ENCODE peak calls at places on chromosomes 12 and 14, in four cellular contexts. C is K562, X is GM12878, S is HepG2. B is an unnamed sample.

GRCh38 chr12:72673853-72674252 is 401.7 kb downstream of the TRHDE start:
- DNase-seq in C (no peak), X (peak; percentile 3), S (no peak), B (no peak)

GRCh38 chr12:64621257-64621942 is 11.1 kb downstream of the RASSF3 start:
- DNase-seq in C (no peak), X (peak; percentile 91), S (no peak), B (no peak)

GRCh38 chr14:99792551-99793212 is 531 bp upstream of the EML1 start:
- DNase-seq in C (no peak), X (no peak), S (no peak), B (no peak)

GRCh38 chr14:92555440-92556111 is 42.0 kb downstream of the RIN3 start:
- DNase-seq in C (no peak), X (no peak), S (no peak), B (no peak)

GRCh38 chr14:21320913-21321312 is 41.0 kb downstream of the RPGRIP1 start:
- DNase-seq in C (no peak), X (no peak), S (no peak), B (no peak)

GRCh38 chr12:30862486-30862885 is 64.1 kb upstream of the TSPAN11 start:
- DNase-seq in C (no peak), X (no peak), S (no peak), B (no peak)

GRCh38 chr14:78254911-78255431 is 84.8 kb downstream of the NRXN3 start:
- DNase-seq in C (no peak), X (no peak), S (no peak), B (no peak)

GRCh38 chr12:105261010-105261409 is 25.0 kb upstream of the APPL2 start:
- DNase-seq in C (no peak), X (no peak), S (no peak), B (no peak)

GRCh38 chr12:110743571-110744093 is 941 bp upstream of the PPP1CC start:
- DNase-seq in C (peak; percentile 22), X (no peak), S (no peak), B (no peak)

GRCh38 chr12:110791589-110791988 is 48.9 kb upstream of the PPP1CC start:
- DNase-seq in C (no peak), X (peak; percentile 36), S (no peak), B (no peak)

GRCh38 chr12:3542911-3543310 is 51.9 kb downstream of the PRMT8 start:
- DNase-seq in C (no peak), X (no peak), S (peak; percentile 43), B (no peak)

GRCh38 chr12:49059385-49060232 is 985 bp downstream of the KMT2D start:
- DNase-seq in C (peak; percentile 55), X (no peak), S (no peak), B (peak; percentile 34)

DNA sequence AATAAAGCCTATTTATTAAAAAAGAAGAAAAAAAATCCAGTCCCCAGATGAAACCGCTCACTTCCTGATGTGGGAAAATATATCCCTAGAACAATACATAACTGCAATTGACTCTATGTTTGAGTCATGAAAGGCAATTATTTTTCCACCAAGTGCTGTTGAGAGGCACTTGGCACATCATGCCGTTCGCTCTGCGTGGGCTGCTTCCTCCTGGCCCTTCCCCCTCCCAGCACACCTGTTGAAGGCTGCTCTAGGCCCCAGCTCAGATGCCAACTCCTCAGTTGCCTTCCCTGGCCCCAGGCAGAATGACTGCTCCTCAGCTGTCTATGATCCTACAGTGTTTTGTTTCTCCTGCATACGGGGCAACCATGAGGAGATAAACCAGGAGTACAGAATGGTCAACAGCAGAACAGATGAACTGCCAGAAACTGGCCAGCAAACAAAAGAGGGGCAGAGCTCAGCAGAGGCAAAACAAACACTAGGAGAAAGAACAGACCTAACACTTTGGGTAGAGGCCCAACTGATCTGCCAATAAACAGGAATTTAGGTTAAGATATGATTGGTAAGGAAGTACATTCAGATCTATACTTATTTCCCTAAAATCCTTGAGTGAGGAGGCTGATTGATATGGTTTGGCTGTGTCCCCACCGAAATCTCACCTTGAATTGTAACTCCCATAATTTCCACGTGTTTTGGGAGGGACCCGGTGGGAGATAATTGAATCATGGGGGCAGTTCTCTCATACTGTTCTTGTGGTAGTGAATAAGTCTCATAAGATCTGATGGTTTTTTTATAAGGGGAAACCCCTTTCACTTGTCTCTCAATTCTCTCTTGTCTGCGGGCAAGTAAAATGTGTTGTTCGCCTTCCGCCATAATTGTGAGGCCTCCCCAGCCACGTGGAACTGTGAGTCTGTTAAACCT is 58.7 kb downstream of the SLC38A1 start:
- DNase-seq in C (no peak), X (peak; percentile 68), S (peak; percentile 11), B (no peak)
- TF ChIP-seq SP1 in C (no peak), X (peak; percentile 42), S (no peak), B (no peak)

DNA sequence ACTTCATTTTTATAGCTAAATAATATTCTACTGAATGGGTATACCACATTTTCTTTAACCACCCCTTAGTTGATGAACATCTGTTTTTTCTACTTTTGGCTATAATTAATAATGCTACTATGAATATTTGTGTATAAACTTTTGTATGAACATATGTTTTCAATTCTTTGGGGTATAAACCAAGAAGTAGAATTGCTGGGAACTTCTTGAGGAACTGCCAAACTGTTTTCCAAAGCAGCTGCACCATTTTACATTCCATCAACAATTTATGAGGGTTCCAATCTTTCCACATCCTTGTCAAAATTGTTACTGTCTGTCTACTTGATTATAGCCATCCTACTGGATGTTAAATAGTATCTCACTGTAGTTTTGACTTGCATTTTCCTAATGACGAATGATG is 221.8 kb downstream of the PRKD1 start:
- DNase-seq in C (no peak), X (no peak), S (no peak), B (no peak)
- TF ChIP-seq FOXK2 in C (no peak), X (no peak), S (no peak), B (no peak)

GRCh38 chr12:46299846-46300245 is 31.0 kb upstream of the SLC38A1 start:
- DNase-seq in C (no peak), X (no peak), S (no peak), B (no peak)

GRCh38 chr12:46304080-46304479 is 35.2 kb upstream of the SLC38A1 start:
- DNase-seq in C (no peak), X (no peak), S (no peak), B (no peak)

GRCh38 chr12:46300906-46301305 is 32.1 kb upstream of the SLC38A1 start:
- DNase-seq in C (no peak), X (no peak), S (no peak), B (no peak)

DNA sequence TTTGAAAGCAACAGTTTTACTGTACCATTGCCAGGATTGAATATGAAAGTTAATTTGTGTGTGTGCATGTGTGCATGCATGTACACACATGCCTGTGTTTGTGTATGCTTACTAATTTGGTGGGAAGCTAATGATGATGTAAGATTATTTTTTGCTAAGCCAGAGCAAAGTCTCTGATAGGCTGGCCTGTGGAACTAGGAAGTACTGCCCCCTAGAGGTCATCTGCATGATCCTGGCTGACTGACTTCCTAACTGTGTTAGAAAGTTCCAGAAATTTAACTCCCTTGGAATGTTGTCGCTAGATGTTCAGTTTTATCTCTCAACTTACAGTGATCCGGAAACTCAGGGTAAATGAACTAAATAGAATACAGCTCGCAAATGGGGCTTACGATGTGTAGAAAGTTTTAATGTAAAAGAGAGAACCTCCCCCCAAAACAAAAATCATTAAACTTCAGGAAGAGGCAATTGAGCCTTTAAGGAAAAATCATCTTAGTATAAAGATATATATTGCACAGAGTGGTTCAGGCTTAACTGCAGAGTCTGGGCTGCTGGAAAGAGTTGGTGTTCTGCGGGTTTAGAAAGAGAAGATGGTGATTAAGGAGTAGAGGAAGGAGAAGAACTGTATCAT is 34.3 kb upstream of the SLC38A1 start:
- DNase-seq in C (peak; percentile 57), X (peak; percentile 2), S (peak; percentile 27), B (peak; percentile 22)
- TF ChIP-seq BHLHE40 in C (no peak), X (no peak), S (no peak), B (no peak)

DNA sequence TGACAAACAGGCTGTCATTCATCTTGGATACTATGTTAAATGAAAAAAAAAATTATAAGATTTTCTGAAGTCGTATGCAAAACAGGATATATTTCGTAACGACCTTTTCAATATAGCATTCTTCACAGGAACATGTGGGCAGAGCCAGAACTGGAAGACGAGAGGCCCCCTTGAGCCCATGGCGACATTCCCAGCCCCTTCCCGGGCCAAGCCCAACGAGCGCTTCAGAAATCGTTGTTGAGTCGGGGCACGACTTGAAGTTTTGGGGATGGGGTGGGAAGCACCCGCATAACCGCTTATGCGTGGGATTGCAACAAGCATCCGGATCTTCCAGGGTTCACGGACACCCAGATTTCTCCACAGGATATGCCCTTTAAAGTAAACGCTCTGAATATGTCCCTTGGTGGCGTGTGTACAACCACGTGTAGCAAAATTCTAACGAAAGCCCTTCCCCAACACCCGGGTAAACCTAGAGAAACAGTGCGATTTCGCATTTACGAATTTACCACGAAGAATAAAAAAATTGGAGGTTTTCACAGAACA is 735 bp downstream of the C14orf39 start:
- DNase-seq in C (peak; percentile 15), X (no peak), S (no peak), B (no peak)
- TF ChIP-seq SP1 in C (no peak), X (no peak), S (no peak), B (no peak)

DNA sequence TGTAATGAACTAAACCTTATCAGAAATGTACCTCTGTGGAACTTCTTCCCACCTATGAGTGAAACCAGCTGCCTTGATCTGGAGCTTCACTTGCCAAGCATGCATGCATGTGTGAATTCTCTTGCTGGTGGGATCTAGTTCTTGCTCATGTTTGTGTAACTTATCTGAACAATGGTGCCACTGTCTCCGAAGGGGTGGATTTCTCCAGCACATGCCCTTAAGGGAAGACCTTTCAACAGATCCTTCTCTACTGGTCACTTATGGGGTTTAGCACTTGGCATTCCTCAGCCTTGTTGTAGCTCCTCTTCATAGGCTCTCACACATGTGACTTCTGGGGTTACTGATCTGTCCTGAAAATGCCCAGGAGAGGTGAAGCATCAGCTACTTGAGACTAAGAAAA is 25.0 kb downstream of the SMOC1 start:
- DNase-seq in C (no peak), X (no peak), S (peak; percentile 39), B (no peak)
- TF ChIP-seq FOXK2 in C (no peak), X (no peak), S (no peak), B (no peak)

GRCh38 chr12:97642906-97643305 is 180.3 kb downstream of the RMST start:
- DNase-seq in C (no peak), X (no peak), S (no peak), B (no peak)
- TF ChIP-seq BHLHE40 in C (no peak), X (no peak), S (no peak), B (no peak)

GRCh38 chr14:72401632-72402428 is 469.6 kb downstream of the RGS6 start:
- DNase-seq in C (no peak), X (no peak), S (no peak), B (no peak)
- TF ChIP-seq SP1 in C (no peak), X (no peak), S (no peak), B (no peak)